ENCODE peak calls at places on chromosome 14, in five cellular contexts. One of them, this sample, is unnamed.

GRCh38 chr14:76753799-76754198 is 7.5 kb upstream of the VASH1 start:
- DNase-seq in lower leg skin: no peak
- DNase-seq in astrocyte of the spinal cord: no peak
- DNase-seq in mesendoderm: no peak
- DNase-seq in thyroid gland: no peak
- DNase-seq in this sample: no peak

GRCh38 chr14:79661762-79662161 is 549.5 kb downstream of the DIO2 start:
- DNase-seq in lower leg skin: no peak
- DNase-seq in astrocyte of the spinal cord: peak
- DNase-seq in mesendoderm: no peak
- DNase-seq in thyroid gland: no peak
- DNase-seq in this sample: peak

GRCh38 chr14:81471062-81471461 is 62.6 kb downstream of the SEL1L start:
- DNase-seq in lower leg skin: no peak
- DNase-seq in astrocyte of the spinal cord: no peak
- DNase-seq in mesendoderm: no peak
- DNase-seq in thyroid gland: no peak
- DNase-seq in this sample: no peak

GRCh38 chr14:59707778-59708635 is 131.4 kb upstream of the CCDC175 start:
- DNase-seq in lower leg skin: no peak
- DNase-seq in astrocyte of the spinal cord: peak
- DNase-seq in mesendoderm: no peak
- DNase-seq in thyroid gland: no peak
- DNase-seq in this sample: peak

GRCh38 chr14:100748403-100748802 is 21.7 kb downstream of the DLK1 start:
- DNase-seq in lower leg skin: no peak
- DNase-seq in astrocyte of the spinal cord: no peak
- DNase-seq in mesendoderm: no peak
- DNase-seq in thyroid gland: no peak
- DNase-seq in this sample: no peak

GRCh38 chr14:38128640-38129039 is 79.1 kb upstream of the SSTR1 start:
- DNase-seq in lower leg skin: no peak
- DNase-seq in astrocyte of the spinal cord: no peak
- DNase-seq in mesendoderm: no peak
- DNase-seq in thyroid gland: no peak
- DNase-seq in this sample: no peak

GRCh38 chr14:27995688-27996087 is 770.9 kb upstream of the FOXG1 start:
- DNase-seq in lower leg skin: no peak
- DNase-seq in astrocyte of the spinal cord: no peak
- DNase-seq in mesendoderm: no peak
- DNase-seq in thyroid gland: no peak
- DNase-seq in this sample: no peak

GRCh38 chr14:51395361-51395849 is 155.4 kb downstream of the TMX1 start:
- DNase-seq in lower leg skin: peak
- DNase-seq in astrocyte of the spinal cord: peak
- DNase-seq in mesendoderm: peak
- DNase-seq in thyroid gland: peak
- DNase-seq in this sample: peak

GRCh38 chr14:68770553-68771286 is 22.1 kb downstream of the ZFP36L1 start:
- DNase-seq in lower leg skin: no peak
- DNase-seq in astrocyte of the spinal cord: no peak
- DNase-seq in mesendoderm: no peak
- DNase-seq in thyroid gland: no peak
- DNase-seq in this sample: no peak

GRCh38 chr14:58149196-58149595 is 2.8 kb downstream of the ARMH4 start:
- DNase-seq in lower leg skin: no peak
- DNase-seq in astrocyte of the spinal cord: no peak
- DNase-seq in mesendoderm: no peak
- DNase-seq in thyroid gland: no peak
- DNase-seq in this sample: no peak

DNA sequence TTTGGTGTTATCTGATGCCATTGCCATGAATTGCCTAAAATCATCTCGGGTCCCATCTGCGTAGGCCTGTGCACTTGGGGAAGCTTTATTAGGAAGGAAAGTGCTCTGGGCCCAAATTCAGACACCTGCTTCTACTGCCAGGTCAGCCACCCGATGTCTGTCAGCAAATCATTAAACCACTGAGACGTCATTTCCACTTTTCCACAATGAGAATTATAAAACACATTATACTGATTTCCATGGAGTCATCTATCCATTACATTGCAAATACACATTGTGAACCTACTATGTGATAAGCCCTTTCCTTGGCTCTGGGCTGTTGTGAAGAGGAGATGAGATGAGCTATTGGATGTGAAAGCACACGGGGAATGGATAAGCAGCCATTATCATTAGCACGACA is 1022.9 kb downstream of the BCL11B start:
- DNase-seq in lower leg skin: no peak
- DNase-seq in astrocyte of the spinal cord: no peak
- DNase-seq in mesendoderm: no peak
- DNase-seq in thyroid gland: no peak
- DNase-seq in this sample: no peak
- H3K4me3 ChIP-seq in lower leg skin: no peak
- H3K4me3 ChIP-seq in astrocyte of the spinal cord: no peak
- H3K4me3 ChIP-seq in mesendoderm: no peak
- H3K4me3 ChIP-seq in thyroid gland: no peak
- H3K4me3 ChIP-seq in this sample: no peak

GRCh38 chr14:24212924-24213865 is at the start of gene CHMP4A:
- DNase-seq in lower leg skin: peak
- DNase-seq in astrocyte of the spinal cord: peak
- DNase-seq in mesendoderm: peak
- DNase-seq in thyroid gland: peak
- DNase-seq in this sample: peak
- H3K4me3 ChIP-seq in lower leg skin: peak
- H3K4me3 ChIP-seq in astrocyte of the spinal cord: peak
- H3K4me3 ChIP-seq in mesendoderm: peak
- H3K4me3 ChIP-seq in thyroid gland: peak
- H3K4me3 ChIP-seq in this sample: peak

GRCh38 chr14:22984959-22985658 is 2.8 kb upstream of the AJUBA start:
- DNase-seq in lower leg skin: no peak
- DNase-seq in astrocyte of the spinal cord: no peak
- DNase-seq in mesendoderm: no peak
- DNase-seq in thyroid gland: no peak
- DNase-seq in this sample: no peak
- H3K4me3 ChIP-seq in lower leg skin: no peak
- H3K4me3 ChIP-seq in astrocyte of the spinal cord: no peak
- H3K4me3 ChIP-seq in mesendoderm: no peak
- H3K4me3 ChIP-seq in thyroid gland: no peak
- H3K4me3 ChIP-seq in this sample: no peak

GRCh38 chr14:96797943-96798349 is 764 bp downstream of the VRK1 start:
- DNase-seq in lower leg skin: no peak
- DNase-seq in astrocyte of the spinal cord: no peak
- DNase-seq in mesendoderm: peak
- DNase-seq in thyroid gland: no peak
- DNase-seq in this sample: no peak

GRCh38 chr14:96796851-96797187 is 363 bp upstream of the VRK1 start:
- DNase-seq in lower leg skin: no peak
- DNase-seq in astrocyte of the spinal cord: no peak
- DNase-seq in mesendoderm: no peak
- DNase-seq in thyroid gland: no peak
- DNase-seq in this sample: no peak

GRCh38 chr14:96801931-96802330 is 4.7 kb downstream of the VRK1 start:
- DNase-seq in lower leg skin: no peak
- DNase-seq in astrocyte of the spinal cord: no peak
- DNase-seq in mesendoderm: no peak
- DNase-seq in thyroid gland: no peak
- DNase-seq in this sample: no peak

GRCh38 chr14:96797188-96797942 is at the start of gene VRK1:
- DNase-seq in lower leg skin: peak
- DNase-seq in astrocyte of the spinal cord: peak
- DNase-seq in mesendoderm: peak
- DNase-seq in thyroid gland: peak
- DNase-seq in this sample: peak

GRCh38 chr14:96799489-96800056 is 2.4 kb downstream of the VRK1 start:
- DNase-seq in lower leg skin: no peak
- DNase-seq in astrocyte of the spinal cord: no peak
- DNase-seq in mesendoderm: no peak
- DNase-seq in thyroid gland: no peak
- DNase-seq in this sample: no peak
- H3K4me3 ChIP-seq in lower leg skin: no peak
- H3K4me3 ChIP-seq in astrocyte of the spinal cord: no peak
- H3K4me3 ChIP-seq in mesendoderm: no peak
- H3K4me3 ChIP-seq in thyroid gland: no peak
- H3K4me3 ChIP-seq in this sample: no peak

DNA sequence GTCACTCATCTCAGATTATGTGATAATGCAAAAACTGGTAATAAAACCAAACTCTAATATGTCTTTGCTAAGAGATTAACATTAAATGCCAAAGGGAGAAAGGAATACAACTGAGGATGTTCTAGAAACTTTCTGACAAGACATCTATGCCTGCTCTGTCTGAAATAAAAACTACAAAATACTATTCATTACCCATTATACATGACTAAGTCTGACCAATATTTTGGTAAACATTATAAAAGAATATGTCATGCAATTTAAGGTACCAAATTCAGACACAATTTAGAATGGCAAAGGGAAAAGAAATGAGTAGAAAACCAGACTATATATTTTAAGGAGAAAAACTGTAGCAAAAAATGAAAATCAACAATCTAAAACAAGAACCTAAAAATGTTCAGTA is 39.5 kb downstream of the UBR7 start:
- DNase-seq in lower leg skin: no peak
- DNase-seq in astrocyte of the spinal cord: no peak
- DNase-seq in mesendoderm: no peak
- DNase-seq in thyroid gland: no peak
- DNase-seq in this sample: no peak
- H3K4me3 ChIP-seq in lower leg skin: no peak
- H3K4me3 ChIP-seq in astrocyte of the spinal cord: no peak
- H3K4me3 ChIP-seq in mesendoderm: no peak
- H3K4me3 ChIP-seq in thyroid gland: no peak
- H3K4me3 ChIP-seq in this sample: no peak

DNA sequence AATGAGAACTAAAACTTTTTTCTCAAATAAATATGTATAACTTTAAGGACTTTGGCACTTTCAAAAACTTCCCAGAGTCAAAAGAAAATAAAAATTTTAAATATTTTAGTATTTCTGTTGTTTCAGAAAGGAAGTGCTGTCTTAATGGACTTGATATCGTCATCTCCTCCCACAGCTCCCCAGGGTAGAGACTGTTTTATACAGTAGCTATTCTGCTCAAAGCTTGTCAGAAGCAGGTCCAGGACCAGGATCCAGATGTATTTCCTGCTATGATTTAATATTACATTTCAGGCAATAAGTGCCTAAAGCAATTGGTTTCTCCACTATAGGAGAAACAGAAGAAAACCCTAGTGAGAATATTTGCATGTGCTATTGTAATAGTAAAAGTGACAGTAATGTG is 218.5 kb upstream of the G2E3 start:
- DNase-seq in lower leg skin: no peak
- DNase-seq in astrocyte of the spinal cord: no peak
- DNase-seq in mesendoderm: no peak
- DNase-seq in thyroid gland: no peak
- DNase-seq in this sample: no peak
- H3K4me3 ChIP-seq in lower leg skin: no peak
- H3K4me3 ChIP-seq in astrocyte of the spinal cord: no peak
- H3K4me3 ChIP-seq in mesendoderm: no peak
- H3K4me3 ChIP-seq in thyroid gland: no peak
- H3K4me3 ChIP-seq in this sample: no peak

GRCh38 chr14:64549805-64550538 is at the start of gene PPP1R36:
- DNase-seq in lower leg skin: no peak
- DNase-seq in astrocyte of the spinal cord: no peak
- DNase-seq in mesendoderm: peak
- DNase-seq in thyroid gland: peak
- DNase-seq in this sample: no peak
- H3K4me3 ChIP-seq in lower leg skin: peak
- H3K4me3 ChIP-seq in astrocyte of the spinal cord: peak
- H3K4me3 ChIP-seq in mesendoderm: peak
- H3K4me3 ChIP-seq in thyroid gland: no peak
- H3K4me3 ChIP-seq in this sample: no peak

DNA sequence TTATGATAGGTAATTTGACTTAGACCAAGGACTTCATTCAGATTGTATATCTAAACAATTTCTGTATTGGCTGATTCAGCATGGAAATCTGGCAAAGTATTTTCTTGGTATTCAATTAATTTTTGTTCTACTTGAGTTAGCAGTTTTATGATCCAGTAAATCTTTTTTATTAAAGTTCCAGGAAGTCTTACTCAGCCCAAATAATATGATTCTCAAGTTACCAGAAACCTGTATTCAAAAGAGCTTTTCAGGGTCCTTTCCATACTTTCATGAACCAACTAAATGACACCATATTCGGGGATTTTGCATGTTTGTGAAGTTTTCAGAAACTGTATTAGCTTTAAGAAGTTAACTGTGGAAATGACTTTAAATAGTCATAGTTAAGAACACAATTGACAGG is 662.6 kb downstream of the LRFN5 start:
- DNase-seq in lower leg skin: no peak
- DNase-seq in astrocyte of the spinal cord: no peak
- DNase-seq in mesendoderm: no peak
- DNase-seq in thyroid gland: no peak
- DNase-seq in this sample: no peak
- H3K4me3 ChIP-seq in lower leg skin: no peak
- H3K4me3 ChIP-seq in astrocyte of the spinal cord: no peak
- H3K4me3 ChIP-seq in mesendoderm: no peak
- H3K4me3 ChIP-seq in thyroid gland: no peak
- H3K4me3 ChIP-seq in this sample: no peak

GRCh38 chr14:98288825-98289224 is 983.2 kb downstream of the BCL11B start:
- DNase-seq in lower leg skin: no peak
- DNase-seq in astrocyte of the spinal cord: no peak
- DNase-seq in mesendoderm: no peak
- DNase-seq in thyroid gland: no peak
- DNase-seq in this sample: no peak

GRCh38 chr14:98292191-98292590 is 979.8 kb downstream of the BCL11B start:
- DNase-seq in lower leg skin: no peak
- DNase-seq in astrocyte of the spinal cord: no peak
- DNase-seq in mesendoderm: no peak
- DNase-seq in thyroid gland: no peak
- DNase-seq in this sample: no peak

GRCh38 chr14:98293527-98293926 is 978.5 kb downstream of the BCL11B start:
- DNase-seq in lower leg skin: peak
- DNase-seq in astrocyte of the spinal cord: peak
- DNase-seq in mesendoderm: no peak
- DNase-seq in thyroid gland: no peak
- DNase-seq in this sample: no peak

DNA sequence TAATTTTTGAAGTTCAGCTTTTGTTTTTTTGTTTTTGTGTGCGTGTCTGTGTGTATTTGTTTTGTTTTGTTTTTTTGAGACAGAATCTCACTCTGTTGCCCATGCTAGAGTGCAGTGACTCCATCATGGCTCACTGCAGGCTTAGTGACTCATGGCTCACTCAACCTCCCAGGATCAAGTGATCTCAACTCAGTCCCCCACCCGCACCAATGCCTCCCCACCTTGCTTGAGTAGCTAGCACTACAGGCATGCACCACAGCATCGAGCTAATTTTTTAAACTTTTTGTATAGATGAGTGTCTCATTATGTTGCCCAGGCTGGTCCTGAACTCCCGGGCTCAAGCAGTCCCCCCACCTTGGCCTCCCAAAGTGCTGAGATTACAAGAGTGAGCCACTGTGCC is 981.4 kb downstream of the BCL11B start:
- DNase-seq in lower leg skin: no peak
- DNase-seq in astrocyte of the spinal cord: peak
- DNase-seq in mesendoderm: no peak
- DNase-seq in thyroid gland: no peak
- DNase-seq in this sample: no peak
- H3K4me3 ChIP-seq in lower leg skin: no peak
- H3K4me3 ChIP-seq in astrocyte of the spinal cord: no peak
- H3K4me3 ChIP-seq in mesendoderm: no peak
- H3K4me3 ChIP-seq in thyroid gland: no peak
- H3K4me3 ChIP-seq in this sample: no peak

This sample was measured in fibroblast of pulmonary artery.